ENCODE peak calls at places on chromosomes 11 and 22, in four cellular contexts. Z, T, O and C are unnamed samples.

GRCh38 chr11:104127828-104128227 is 36.1 kb downstream of the PDGFD start:
- DNase-seq in Z (no peak), T (no peak), O (no peak), C (no peak)

GRCh38 chr11:9046376-9046775 is 42.6 kb upstream of the NRIP3 start:
- DNase-seq in Z (no peak), T (no peak), O (no peak), C (no peak)

GRCh38 chr11:38791346-38791961 is 2193.4 kb upstream of the RAG2 start:
- DNase-seq in Z (no peak), T (peak; percentile 22), O (peak; percentile 46), C (peak; percentile 51)

GRCh38 chr11:32109596-32109995 is 18.7 kb downstream of the RCN1 start:
- DNase-seq in Z (no peak), T (no peak), O (no peak), C (no peak)

GRCh38 chr11:44751066-44751465 is 24.3 kb downstream of the TSPAN18 start:
- DNase-seq in Z (no peak), T (no peak), O (no peak), C (no peak)

GRCh38 chr11:83033972-83034672 is 37.6 kb downstream of the RAB30 start:
- DNase-seq in Z (no peak), T (no peak), O (no peak), C (peak; percentile 47)

GRCh38 chr11:34755671-34756070 is 134.8 kb downstream of the EHF start:
- DNase-seq in Z (no peak), T (no peak), O (no peak), C (no peak)

GRCh38 chr11:109641549-109641948 is 219.6 kb downstream of the C11orf87 start:
- DNase-seq in Z (peak; percentile 53), T (peak; percentile 0), O (no peak), C (no peak)

GRCh38 chr11:115590254-115590653 is 86.0 kb upstream of the CADM1 start:
- DNase-seq in Z (no peak), T (no peak), O (no peak), C (no peak)

GRCh38 chr11:65427691-65428577 is 5.3 kb downstream of the NEAT1 start:
- DNase-seq in Z (no peak), T (no peak), O (no peak), C (peak; percentile 70)

GRCh38 chr22:38239101-38239761 is 33.6 kb downstream of the TMEM184B start:
- DNase-seq in Z (no peak), T (peak; percentile 40), O (no peak), C (peak; percentile 83)

GRCh38 chr11:42593426-42593825 is 718.4 kb upstream of the API5 start:
- DNase-seq in Z (no peak), T (no peak), O (no peak), C (no peak)

GRCh38 chr11:113896156-113896879 is 8.3 kb upstream of the HTR3B start:
- DNase-seq in Z (peak; percentile 37), T (peak; percentile 15), O (peak; percentile 45), C (peak; percentile 34)

GRCh38 chr22:40401532-40401931 is 31.1 kb downstream of the SGSM3 start:
- DNase-seq in Z (no peak), T (no peak), O (no peak), C (no peak)

GRCh38 chr22:34998921-34999320 is 67.0 kb upstream of the ISX start:
- DNase-seq in Z (no peak), T (no peak), O (no peak), C (no peak)

GRCh38 chr22:46929046-46929688 is 166.7 kb downstream of the TBC1D22A start:
- DNase-seq in Z (no peak), T (no peak), O (no peak), C (no peak)

GRCh38 chr11:118211006-118211405 is 13.8 kb downstream of the JAML start:
- DNase-seq in Z (peak; percentile 38), T (no peak), O (no peak), C (no peak)

GRCh38 chr11:30000986-30001385 is 15.8 kb downstream of the KCNA4 start:
- DNase-seq in Z (no peak), T (no peak), O (no peak), C (no peak)

GRCh38 chr11:46009647-46010046 is 87.2 kb downstream of the LARGE2 start:
- DNase-seq in Z (no peak), T (no peak), O (no peak), C (no peak)

GRCh38 chr11:45216901-45217300 is 69.2 kb downstream of the SYT13 start:
- DNase-seq in Z (no peak), T (no peak), O (no peak), C (no peak)

GRCh38 chr22:17826151-17826550 is 51.9 kb upstream of the BID start:
- DNase-seq in Z (no peak), T (no peak), O (no peak), C (no peak)

GRCh38 chr11:7941608-7942007 is at the start of gene OR10A3:
- DNase-seq in Z (no peak), T (no peak), O (no peak), C (no peak)

GRCh38 chr11:32613500-32614151 is 30.0 kb downstream of the EIF3M start:
- DNase-seq in Z (no peak), T (no peak), O (no peak), C (no peak)

GRCh38 chr11:74936976-74937375 is 11.9 kb downstream of the XRRA1 start:
- DNase-seq in Z (no peak), T (no peak), O (no peak), C (no peak)

GRCh38 chr22:39481054-39481453 is 21.0 kb upstream of the MIEF1 start:
- DNase-seq in Z (no peak), T (no peak), O (no peak), C (no peak)

GRCh38 chr11:110890995-110891394 is 178.8 kb upstream of the ARHGAP20 start:
- DNase-seq in Z (no peak), T (no peak), O (no peak), C (no peak)

GRCh38 chr11:72072348-72072747 is 8.0 kb downstream of the NUMA1 start:
- DNase-seq in Z (no peak), T (no peak), O (no peak), C (peak; percentile 80)

GRCh38 chr11:117574551-117574950 is 222.5 kb downstream of the DSCAML1 start:
- DNase-seq in Z (no peak), T (no peak), O (no peak), C (no peak)

DNA sequence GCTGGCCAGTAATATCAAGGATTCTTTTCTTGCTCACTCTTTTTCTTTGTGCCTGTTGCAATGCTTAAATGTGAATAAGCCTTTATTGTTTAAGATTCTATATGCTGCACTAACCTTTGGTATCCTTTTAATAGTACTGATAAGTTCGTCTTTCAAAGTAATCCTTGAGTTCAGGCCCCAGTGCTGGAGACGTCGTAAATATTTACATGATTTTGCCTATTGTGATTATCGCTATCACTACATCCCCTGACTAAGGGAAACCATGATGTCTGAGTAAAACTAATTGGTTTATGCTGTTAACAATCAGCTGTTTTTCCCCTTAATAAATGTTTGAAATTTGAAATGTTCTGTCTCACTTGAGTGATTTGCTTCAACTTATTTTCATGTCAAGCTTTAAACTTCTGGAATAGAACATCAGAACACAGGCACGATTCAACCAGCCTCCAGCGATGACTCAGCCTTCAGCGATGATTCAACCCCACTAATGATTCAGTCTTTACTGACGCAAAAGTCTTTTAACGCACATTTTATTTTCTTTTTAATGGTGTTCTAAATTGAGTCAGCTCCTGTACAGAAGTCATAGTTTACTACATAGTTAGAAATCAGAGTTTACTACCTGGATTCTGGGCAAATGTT is 3.9 kb downstream of the HTATIP2 start:
- DNase-seq in Z (no peak), T (peak; percentile 90), O (peak; percentile 69), C (peak; percentile 91)
- TF ChIP-seq JUN in Z (no peak), T (peak; percentile 59), O (peak; percentile 97), C (peak; percentile 98)

DNA sequence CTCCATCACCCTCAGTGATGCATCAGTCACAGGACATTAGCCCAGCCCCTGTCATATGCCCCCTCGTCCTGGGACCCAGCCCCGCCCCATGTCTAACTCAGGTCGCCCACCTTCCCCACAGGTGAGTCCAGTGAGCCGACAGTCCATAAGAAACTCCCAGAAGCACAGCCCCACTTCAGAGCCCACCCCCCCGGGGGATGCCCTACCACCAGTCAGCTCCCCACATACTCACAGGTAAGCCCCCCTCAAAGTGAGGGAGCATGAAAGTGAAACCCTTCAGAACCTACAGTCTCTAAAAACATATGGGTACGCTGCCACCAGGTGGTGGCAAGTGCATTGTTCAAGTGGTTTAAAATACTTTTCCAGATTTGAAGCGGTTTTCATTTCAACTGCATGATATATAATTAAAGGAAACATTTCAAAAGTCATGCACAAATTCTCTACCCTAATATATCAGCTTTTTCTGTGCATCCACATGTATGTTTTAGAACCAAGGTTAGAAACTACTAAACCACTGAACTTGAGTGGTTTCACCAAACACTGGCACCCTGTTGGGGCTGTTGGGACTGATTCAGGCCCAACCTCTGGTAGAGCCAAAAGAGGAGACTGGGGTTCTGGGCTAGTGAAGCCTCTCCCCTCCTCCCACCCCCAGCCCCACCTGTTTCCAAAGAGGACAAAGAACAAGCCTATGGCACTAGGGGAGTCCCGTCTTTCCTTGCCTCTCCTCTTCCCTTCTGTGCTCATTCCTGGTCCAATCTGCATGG is 17.3 kb downstream of the EPS8L2 start:
- DNase-seq in Z (no peak), T (no peak), O (no peak), C (peak; percentile 50)
- TF ChIP-seq JUN in Z (no peak), T (no peak), O (no peak), C (no peak)

GRCh38 chr11:68096962-68097361 is 24.2 kb downstream of the CHKA start:
- DNase-seq in Z (no peak), T (no peak), O (no peak), C (no peak)

GRCh38 chr11:68099057-68099456 is 22.1 kb downstream of the CHKA start:
- DNase-seq in Z (no peak), T (no peak), O (no peak), C (no peak)

DNA sequence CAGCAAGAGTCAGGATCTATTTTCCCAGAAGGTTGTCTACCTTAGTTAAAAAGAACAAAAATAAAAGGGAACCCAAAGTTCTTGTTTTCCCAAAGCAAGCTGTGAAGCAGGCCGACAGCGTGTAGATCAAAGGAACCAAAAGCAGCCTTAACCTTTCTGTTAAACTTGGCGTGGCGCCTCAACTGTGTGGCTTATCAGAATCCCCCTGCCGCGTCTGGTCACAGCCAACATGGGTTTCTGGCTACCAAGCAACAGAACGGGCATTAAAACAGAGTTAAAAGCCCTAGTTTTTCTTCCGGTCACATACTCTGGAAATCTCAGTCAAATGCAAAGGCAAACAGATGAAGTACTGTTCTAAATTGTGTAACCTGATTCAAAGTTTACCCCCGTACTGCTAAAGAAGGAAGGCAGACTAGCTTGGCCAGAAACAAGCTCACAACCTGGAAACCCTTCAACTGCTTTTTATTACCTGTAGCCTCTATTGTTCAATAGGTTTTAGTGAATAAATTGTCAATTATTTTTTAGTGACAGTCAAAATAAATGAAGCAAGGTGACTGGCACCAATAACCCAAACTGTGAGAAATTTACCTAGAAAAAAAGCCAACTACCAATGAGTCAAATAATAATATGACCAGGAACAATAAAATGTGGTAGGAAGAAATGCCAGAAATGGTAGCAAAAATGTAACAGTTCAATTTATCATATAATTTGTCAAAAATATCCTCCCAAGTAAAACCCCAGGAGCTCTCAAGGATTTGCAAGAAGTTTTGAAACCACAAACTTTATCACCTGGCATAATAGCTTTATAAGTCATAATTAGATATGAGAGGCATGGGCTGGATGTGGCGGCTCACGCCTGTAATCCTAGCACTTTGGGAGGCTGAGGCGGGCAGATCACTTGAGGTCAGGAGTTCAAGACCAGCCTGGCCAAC is 21.4 kb downstream of the CHKA start:
- DNase-seq in Z (no peak), T (no peak), O (no peak), C (peak; percentile 92)
- TF ChIP-seq JUN in Z (no peak), T (no peak), O (no peak), C (no peak)

GRCh38 chr22:23781065-23781464 is 5.7 kb upstream of the SMARCB1 start:
- DNase-seq in Z (no peak), T (no peak), O (no peak), C (no peak)
- TF ChIP-seq JUN in Z (no peak), T (no peak), O (no peak), C (no peak)

GRCh38 chr11:2156416-2157182 is 4.4 kb downstream of the INS start:
- DNase-seq in Z (peak; percentile 86), T (peak; percentile 88), O (peak; percentile 79), C (peak; percentile 61)
- TF ChIP-seq JUN in Z (no peak), T (no peak), O (no peak), C (no peak)

GRCh38 chr22:44442856-44443595 is 55.0 kb downstream of the RTL6 start:
- DNase-seq in Z (no peak), T (no peak), O (no peak), C (no peak)
- TF ChIP-seq JUN in Z (no peak), T (no peak), O (no peak), C (no peak)